ENCODE peak calls at places on chromosomes 2 and 18, in seven cellular contexts. S is breast epithelium, X is GM12891, Z is endothelial cell of umbilical vein, M is prostate gland, H is spleen, I is HepG2. E is an unnamed sample.

GRCh38 chr18:57586243-57587049 is at the start of gene FECH:
- DNase-seq in X (peak), S (peak), Z (peak), I (peak), M (peak), H (peak), E (peak)

GRCh38 chr18:25669741-25670140 is 317.8 kb upstream of the ZNF521 start:
- DNase-seq in S (no peak), X (no peak), H (no peak), M (no peak), I (no peak), Z (peak), E (no peak)

GRCh38 chr2:15693926-15694588 is 102.4 kb downstream of the DDX1 start:
- DNase-seq in S (no peak), X (no peak), I (no peak), H (no peak), Z (no peak), M (no peak), E (no peak)

GRCh38 chr2:120343433-120344105 is 2.4 kb upstream of the INHBB start:
- DNase-seq in S (peak), I (peak), X (peak), M (peak), Z (peak), H (peak), E (peak)

GRCh38 chr2:65527451-65528240 is 95.2 kb upstream of the SPRED2 start:
- DNase-seq in I (peak), X (no peak), M (no peak), S (no peak), H (no peak), Z (no peak), E (no peak)

GRCh38 chr2:206084870-206085741 is 868 bp downstream of the INO80D start:
- DNase-seq in S (peak), H (peak), M (peak), X (peak), Z (peak), I (no peak), E (peak)

GRCh38 chr18:32542221-32542798 is 71.6 kb upstream of the GAREM1 start:
- DNase-seq in M (no peak), Z (no peak), S (no peak), X (no peak), I (no peak), H (no peak), E (no peak)

GRCh38 chr2:28035163-28035690 is 144.7 kb downstream of the BABAM2 start:
- DNase-seq in H (no peak), S (no peak), I (no peak), Z (no peak), M (no peak), X (no peak), E (no peak)

GRCh38 chr2:42961385-42961800 is 169.0 kb upstream of the HAAO start:
- DNase-seq in S (peak), X (no peak), H (no peak), M (no peak), I (no peak), Z (peak), E (peak)

GRCh38 chr2:1688859-1689258 is 55.5 kb downstream of the PXDN start:
- DNase-seq in H (no peak), M (no peak), Z (no peak), S (no peak), I (no peak), X (no peak), E (no peak)

GRCh38 chr2:187580462-187581124 is 26.4 kb upstream of the TFPI start:
- DNase-seq in Z (peak), H (no peak), X (no peak), M (no peak), I (peak), S (no peak), E (no peak)

GRCh38 chr2:47501374-47502200 is 98.6 kb downstream of the MSH2 start:
- DNase-seq in S (no peak), H (no peak), M (no peak), Z (peak), X (no peak), I (no peak), E (no peak)

GRCh38 chr2:226215902-226216503 is 583.6 kb downstream of the IRS1 start:
- DNase-seq in I (peak), X (no peak), H (no peak), Z (peak), M (peak), S (no peak), E (peak)

GRCh38 chr18:10015941-10016819 is 102.4 kb downstream of the VAPA start:
- DNase-seq in Z (peak), X (no peak), I (no peak), S (no peak), H (no peak), M (no peak), E (peak)

GRCh38 chr2:169160926-169161481 is 91.6 kb downstream of the DHRS9 start:
- DNase-seq in S (no peak), M (no peak), Z (no peak), H (no peak), X (no peak), I (no peak), E (no peak)

GRCh38 chr2:229642371-229642770 is 72.0 kb downstream of the DNER start:
- DNase-seq in S (no peak), Z (no peak), M (no peak), H (no peak), X (no peak), I (no peak), E (no peak)

GRCh38 chr2:239479471-239479870 is 78.7 kb upstream of the HDAC4 start:
- DNase-seq in H (no peak), S (no peak), Z (no peak), M (no peak), X (no peak), I (no peak), E (no peak)

GRCh38 chr2:14941151-14941631 is 308.7 kb downstream of the LRATD1 start:
- DNase-seq in I (no peak), H (no peak), X (no peak), M (no peak), S (no peak), Z (no peak), E (no peak)

GRCh38 chr2:238494573-238494961 is 67.8 kb downstream of the ASB1 start:
- DNase-seq in I (no peak), M (no peak), X (no peak), Z (no peak), S (no peak), H (peak), E (no peak)

GRCh38 chr2:157190151-157190550 is 67.4 kb upstream of the GALNT5 start:
- DNase-seq in I (no peak), X (no peak), Z (peak), H (no peak), M (no peak), S (no peak), E (no peak)

GRCh38 chr2:84636080-84636971 is 120.0 kb downstream of the DNAH6 start:
- DNase-seq in X (no peak), H (no peak), M (no peak), I (no peak), Z (no peak), S (no peak), E (no peak)

GRCh38 chr2:218026676-218027425 is 24.1 kb upstream of the TNS1 start:
- DNase-seq in S (peak), X (peak), H (no peak), M (peak), I (no peak), Z (no peak), E (peak)

GRCh38 chr2:141195087-141195486 is 935.7 kb downstream of the LRP1B start:
- DNase-seq in M (no peak), H (no peak), I (no peak), Z (no peak), S (no peak), X (no peak), E (no peak)

GRCh38 chr2:128458438-128458837 is 139.8 kb upstream of the HS6ST1 start:
- DNase-seq in X (no peak), S (no peak), Z (no peak), M (no peak), I (no peak), H (no peak), E (no peak)

GRCh38 chr2:176423819-176424218 is 154.6 kb downstream of the MTX2 start:
- DNase-seq in M (peak), S (no peak), I (no peak), X (no peak), Z (no peak), H (no peak), E (no peak)

GRCh38 chr2:236601306-236602202 is 31.9 kb downstream of the ACKR3 start:
- DNase-seq in H (no peak), I (no peak), M (no peak), S (no peak), X (no peak), Z (no peak), E (no peak)

GRCh38 chr2:205637037-205637602 is 45.2 kb upstream of the NRP2 start:
- DNase-seq in S (no peak), Z (no peak), H (no peak), X (no peak), I (no peak), M (no peak), E (no peak)

GRCh38 chr2:167480986-167481309 is 592.7 kb downstream of the XIRP2 start:
- DNase-seq in X (no peak), Z (no peak), S (no peak), M (no peak), I (no peak), H (no peak), E (no peak)

GRCh38 chr2:132267372-132267771 is 105.6 kb upstream of the ANKRD30BL start:
- DNase-seq in X (no peak), H (no peak), I (no peak), S (no peak), M (no peak), Z (peak), E (no peak)

GRCh38 chr2:58601017-58601416 is 359.9 kb upstream of the FANCL start:
- DNase-seq in X (no peak), H (no peak), I (no peak), S (no peak), M (no peak), Z (no peak), E (no peak)

GRCh38 chr2:240963376-240964220 is 34.8 kb upstream of the SNED1 start:
- DNase-seq in M (no peak), Z (no peak), H (peak), X (no peak), I (no peak), S (peak), E (no peak)

GRCh38 chr18:76410660-76411417 is 84.2 kb downstream of the ZNF516 start:
- DNase-seq in Z (no peak), H (no peak), M (no peak), S (no peak), I (peak), X (no peak), E (no peak)

GRCh38 chr2:196170681-196171247 is 614 bp downstream of the STK17B start:
- DNase-seq in X (no peak), M (peak), H (peak), S (no peak), I (peak), Z (no peak), E (no peak)
- TF ChIP-seq POLR2AphosphoS5 in X (no peak), M (no peak), H (no peak), S (no peak), I (no peak), Z (no peak), E (no peak)

DNA sequence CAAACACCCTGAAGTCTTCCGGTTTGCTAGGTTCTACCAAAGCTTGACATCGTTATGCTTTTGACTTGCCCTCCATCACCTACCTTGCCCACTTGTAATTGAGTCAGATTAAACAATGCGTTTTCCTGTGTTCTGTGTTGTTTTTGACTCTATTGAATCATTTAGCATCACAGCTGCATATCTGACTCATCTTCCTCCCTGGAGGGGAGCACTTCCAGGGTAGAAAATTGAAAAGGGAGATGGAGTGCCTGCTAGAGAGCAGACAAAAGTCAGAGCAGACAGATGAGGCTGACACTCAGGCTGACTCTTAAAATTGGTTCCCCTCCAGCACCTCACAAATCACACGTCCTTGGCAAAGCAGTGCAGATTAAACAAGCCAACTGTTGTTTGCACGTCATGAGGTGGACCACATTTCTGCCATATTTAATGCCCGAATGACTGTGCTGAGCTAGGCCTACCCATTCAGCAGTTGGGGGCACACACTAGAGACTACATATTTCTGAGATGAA is 2.2 kb downstream of the MPP4 start:
- DNase-seq in M (no peak), Z (peak), S (no peak), I (no peak), H (no peak), X (no peak), E (no peak)
- TF ChIP-seq POLR2AphosphoS5 in M (no peak), Z (peak), S (no peak), I (no peak), H (no peak), X (no peak), E (no peak)

DNA sequence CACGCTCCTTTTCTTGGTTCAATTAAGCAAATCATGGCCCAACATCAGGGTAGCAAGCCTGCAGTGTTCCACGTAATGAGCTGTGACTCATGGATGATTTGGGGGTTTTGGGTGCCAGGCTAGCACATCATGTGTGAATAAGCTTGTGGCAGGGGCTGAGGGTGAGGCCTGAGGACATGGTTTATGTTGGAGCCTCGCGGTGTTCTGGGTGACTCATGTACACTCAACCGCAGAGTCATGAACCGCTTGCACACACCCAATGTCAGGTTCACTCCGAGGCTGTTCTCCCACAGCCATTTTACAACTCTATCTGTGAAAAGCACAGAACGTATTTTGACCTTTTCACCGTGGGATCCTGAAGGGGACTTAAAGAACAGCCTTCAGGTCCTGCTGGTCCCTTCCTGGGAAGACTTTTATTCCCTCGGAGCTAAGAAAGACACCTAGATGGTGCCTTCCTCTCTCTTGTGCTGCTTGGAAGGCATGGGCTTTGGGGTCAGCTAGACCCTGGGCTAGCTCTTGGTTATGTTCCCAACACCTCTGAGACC is 139.9 kb upstream of the ZEB2 start:
- DNase-seq in X (no peak), S (no peak), M (no peak), Z (no peak), H (no peak), I (no peak), E (no peak)
- TF ChIP-seq POLR2AphosphoS5 in X (no peak), S (no peak), M (no peak), Z (no peak), H (no peak), I (no peak), E (no peak)

DNA sequence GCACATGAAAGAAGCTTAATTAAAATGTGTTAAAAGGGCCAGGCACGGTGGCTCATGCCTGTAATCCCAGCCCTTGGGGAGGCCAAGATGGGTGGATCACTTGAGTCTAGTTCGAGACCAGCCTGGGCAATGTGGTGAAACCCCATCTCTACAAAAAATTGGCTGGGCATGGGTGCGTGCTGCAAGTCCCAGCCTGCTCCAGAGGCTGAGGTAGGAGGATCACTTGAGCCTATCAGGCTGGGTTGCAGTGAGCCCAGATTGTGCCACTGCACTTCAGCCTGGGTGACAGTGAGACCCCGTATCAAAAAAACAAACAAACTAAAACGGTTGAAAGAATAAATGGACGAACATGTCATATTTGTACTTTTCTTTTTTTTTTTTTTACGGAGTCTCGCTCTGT is 26.0 kb downstream of the REL start:
- DNase-seq in I (no peak), X (no peak), S (no peak), M (no peak), Z (no peak), H (no peak), E (no peak)
- TF ChIP-seq POLR2AphosphoS5 in I (no peak), X (peak), S (no peak), M (no peak), Z (no peak), H (no peak), E (no peak)

DNA sequence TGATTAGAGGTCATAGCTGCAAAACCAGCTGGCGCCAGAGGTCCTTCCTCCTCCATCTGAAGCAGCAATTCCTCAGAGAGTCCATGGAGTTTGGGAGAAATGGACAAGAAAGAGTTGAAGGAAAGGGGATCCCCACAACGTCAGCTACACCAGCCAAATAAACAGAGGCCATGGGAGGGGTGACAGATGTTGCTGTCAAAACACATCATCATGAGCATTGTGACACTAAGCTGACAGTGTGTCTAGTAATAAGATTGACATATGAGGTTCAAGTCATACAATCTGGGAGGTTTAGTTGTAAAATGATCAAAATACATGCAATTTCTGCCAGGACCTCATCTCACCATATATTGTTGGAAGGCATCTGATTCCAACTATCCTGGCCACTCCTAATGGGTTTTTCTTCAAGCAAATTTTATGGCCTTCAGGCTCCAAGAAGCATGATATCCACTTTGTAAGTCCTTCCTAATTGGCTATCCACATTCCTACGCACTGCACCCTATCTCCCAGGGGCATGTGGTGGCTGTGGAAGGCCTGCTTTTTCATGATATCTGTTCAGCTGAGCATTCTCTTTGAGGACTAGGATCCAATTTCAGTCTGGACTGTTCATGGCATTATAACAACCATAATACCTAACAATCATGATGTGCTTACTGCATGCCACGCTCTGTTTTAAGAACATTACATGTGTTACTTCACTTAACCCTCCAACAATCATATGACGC is 335.0 kb upstream of the ID2 start:
- DNase-seq in X (no peak), Z (no peak), H (no peak), S (no peak), I (no peak), M (no peak), E (no peak)
- TF ChIP-seq POLR2AphosphoS5 in X (no peak), Z (no peak), H (no peak), S (no peak), I (no peak), M (no peak), E (no peak)

DNA sequence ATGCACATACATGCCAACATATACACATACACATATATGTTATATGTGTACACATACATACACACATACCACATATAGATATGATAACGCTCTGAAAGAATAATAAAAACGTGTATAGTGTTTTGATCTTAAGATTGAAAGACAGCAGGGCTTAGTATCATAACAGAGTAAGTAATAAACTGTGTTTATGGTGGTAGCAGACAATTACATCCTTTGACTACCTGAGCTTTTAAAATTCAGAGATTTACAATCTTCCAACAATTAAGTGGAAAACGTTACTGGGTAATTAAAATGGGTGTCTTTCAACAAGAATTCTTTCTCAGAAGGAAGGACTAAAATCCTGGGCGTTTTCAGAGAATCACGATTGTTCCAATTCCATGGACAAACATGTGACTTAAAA is 552.4 kb downstream of the EPHA4 start:
- DNase-seq in I (no peak), S (no peak), Z (no peak), H (no peak), M (no peak), X (no peak), E (no peak)
- TF ChIP-seq POLR2AphosphoS5 in I (no peak), S (no peak), Z (no peak), H (no peak), M (no peak), X (no peak), E (no peak)

DNA sequence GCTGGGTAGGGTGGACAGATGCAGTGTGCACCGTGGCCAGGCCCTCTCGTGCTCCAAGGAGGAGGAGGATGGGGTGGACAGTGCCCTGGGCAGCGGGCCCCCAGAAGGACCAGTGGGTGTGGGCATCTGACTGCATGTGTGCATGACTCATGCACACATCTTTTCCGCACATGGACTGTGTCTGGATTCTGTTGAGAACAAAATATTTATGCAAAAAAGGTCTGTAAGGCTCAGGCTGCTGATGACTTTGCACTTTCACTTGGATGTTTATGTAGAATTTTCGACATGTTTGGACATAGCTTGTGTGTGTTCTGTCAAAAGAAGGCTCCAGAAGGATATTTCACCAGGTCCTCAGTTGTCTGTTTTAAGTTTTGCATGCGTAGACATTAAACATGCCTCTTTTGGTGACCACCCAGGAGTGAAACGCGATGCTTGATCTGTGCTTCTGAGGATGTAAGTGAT is 45.6 kb downstream of the MTCL1 start:
- DNase-seq in H (no peak), I (no peak), X (no peak), S (no peak), Z (peak), M (no peak), E (peak)
- TF ChIP-seq POLR2AphosphoS5 in H (no peak), I (no peak), X (no peak), S (no peak), Z (peak), M (no peak), E (peak)

GRCh38 chr2:178863856-178864620 is 56.8 kb upstream of the TTN start:
- DNase-seq in S (no peak), Z (peak), H (no peak), M (no peak), I (no peak), X (no peak), E (peak)
- TF ChIP-seq POLR2AphosphoS5 in S (no peak), Z (peak), H (no peak), M (no peak), I (no peak), X (no peak), E (no peak)